ENCODE peak calls at places on chromosomes 12 and 14, in seven cellular contexts. K, D, C, P, F, G and U are unnamed samples.

GRCh38 chr12:78864483-78865296 is at the start of gene SYT1:
- DNase-seq in K (peak), D (peak), C (peak), P (peak), F (no peak), G (no peak), U (peak)

GRCh38 chr12:117096643-117097042 is 2.6 kb downstream of the TESC start:
- DNase-seq in K (no peak), D (no peak), C (peak), P (no peak), F (no peak), G (no peak), U (no peak)

GRCh38 chr12:29616664-29617409 is 119.4 kb upstream of the OVCH1 start:
- DNase-seq in K (peak), D (no peak), C (no peak), P (no peak), F (no peak), G (no peak), U (peak)

GRCh38 chr14:56057071-56057865 is 60.9 kb upstream of the PELI2 start:
- DNase-seq in K (no peak), D (no peak), C (no peak), P (no peak), F (no peak), G (no peak), U (no peak)

GRCh38 chr14:20427231-20428009 is 8.5 kb downstream of the KLHL33 start:
- DNase-seq in K (peak), D (peak), C (no peak), P (no peak), F (no peak), G (no peak), U (no peak)

GRCh38 chr14:75003250-75004027 is 718 bp downstream of the EIF2B2 start:
- DNase-seq in K (no peak), D (peak), C (no peak), P (no peak), F (no peak), G (no peak), U (no peak)

GRCh38 chr14:67485501-67486095 is 2.9 kb downstream of the TMEM229B start:
- DNase-seq in K (peak), D (peak), C (no peak), P (no peak), F (no peak), G (no peak), U (no peak)

GRCh38 chr12:95547522-95548055 is 3.7 kb downstream of the USP44 start:
- DNase-seq in K (peak), D (no peak), C (no peak), P (no peak), F (no peak), G (no peak), U (no peak)

GRCh38 chr12:114409796-114410520 is 4.0 kb upstream of the TBX5 start:
- DNase-seq in K (no peak), D (no peak), C (no peak), P (no peak), F (no peak), G (no peak), U (no peak)
- H3K4me3 ChIP-seq in K (peak), D (peak), C (peak), P (peak), F (peak), G (no peak), U (peak)

GRCh38 chr12:52518574-52519469 is 1.4 kb downstream of the KRT5 start:
- DNase-seq in K (no peak), D (no peak), C (no peak), P (no peak), F (no peak), G (no peak), U (no peak)

GRCh38 chr12:52522346-52523011 is 2.3 kb upstream of the KRT5 start:
- DNase-seq in K (peak), D (no peak), C (no peak), P (no peak), F (no peak), G (no peak), U (no peak)

GRCh38 chr12:52521581-52522266 is 1.5 kb upstream of the KRT5 start:
- DNase-seq in K (no peak), D (no peak), C (no peak), P (no peak), F (no peak), G (no peak), U (no peak)

GRCh38 chr12:52519826-52520662 is at the start of gene KRT5:
- DNase-seq in K (no peak), D (no peak), C (no peak), P (no peak), F (no peak), G (no peak), U (no peak)

GRCh38 chr12:52521175-52521574 is 981 bp upstream of the KRT5 start:
- DNase-seq in K (no peak), D (peak), C (no peak), P (no peak), F (no peak), G (no peak), U (no peak)
- H3K4me3 ChIP-seq in K (no peak), D (no peak), C (no peak), P (no peak), F (no peak), G (no peak), U (no peak)

GRCh38 chr12:28140404-28140803 is 49.9 kb upstream of the CCDC91 start:
- DNase-seq in K (no peak), D (no peak), C (no peak), P (no peak), F (no peak), G (no peak), U (no peak)
- H3K4me3 ChIP-seq in K (no peak), D (no peak), C (no peak), P (no peak), F (no peak), G (no peak), U (no peak)

GRCh38 chr12:104384141-104384880 is 72.4 kb upstream of the CHST11 start:
- DNase-seq in K (no peak), D (no peak), C (no peak), P (no peak), F (no peak), G (no peak), U (no peak)

GRCh38 chr12:104385510-104385909 is 71.2 kb upstream of the CHST11 start:
- DNase-seq in K (no peak), D (no peak), C (no peak), P (no peak), F (no peak), G (no peak), U (no peak)

GRCh38 chr12:104378427-104378826 is 74.9 kb downstream of the EID3 start:
- DNase-seq in K (no peak), D (no peak), C (no peak), P (no peak), F (no peak), G (no peak), U (no peak)

GRCh38 chr12:104377507-104377812 is 73.9 kb downstream of the EID3 start:
- DNase-seq in K (no peak), D (no peak), C (no peak), P (no peak), F (no peak), G (no peak), U (no peak)

GRCh38 chr12:104381721-104382480 is 74.8 kb upstream of the CHST11 start:
- DNase-seq in K (peak), D (peak), C (peak), P (peak), F (peak), G (peak), U (peak)
- H3K4me3 ChIP-seq in K (no peak), D (no peak), C (no peak), P (no peak), F (no peak), G (no peak), U (no peak)

GRCh38 chr14:105119410-105120025 is 49.1 kb downstream of the JAG2 start:
- DNase-seq in K (no peak), D (no peak), C (no peak), P (no peak), F (no peak), G (no peak), U (no peak)
- H3K4me3 ChIP-seq in K (no peak), D (no peak), C (no peak), P (no peak), F (no peak), G (no peak), U (no peak)

GRCh38 chr12:1972856-1973317 is 31.4 kb downstream of the DCP1B start:
- DNase-seq in K (peak), D (peak), C (no peak), P (peak), F (peak), G (no peak), U (peak)
- H3K4me3 ChIP-seq in K (no peak), D (no peak), C (no peak), P (peak), F (peak), G (no peak), U (no peak)

DNA sequence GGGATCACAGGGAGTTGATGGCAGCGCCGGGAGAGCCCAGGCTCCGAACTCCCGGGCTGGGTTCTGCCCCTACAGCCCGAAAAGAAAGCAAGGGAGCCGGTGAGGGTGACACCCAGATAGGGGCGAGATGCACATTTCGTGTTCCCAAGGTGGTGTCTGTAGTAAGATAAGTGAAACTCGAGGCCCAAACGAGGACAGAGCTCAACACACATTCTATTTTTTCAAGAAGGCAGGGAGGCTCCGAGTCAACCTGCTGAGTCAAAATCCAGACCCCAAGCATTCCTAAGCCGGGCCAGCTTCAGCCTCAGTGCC is 24.2 kb upstream of the YY1 start:
- DNase-seq in K (no peak), D (no peak), C (no peak), P (no peak), F (no peak), G (no peak), U (no peak)
- H3K4me3 ChIP-seq in K (peak), D (no peak), C (peak), P (peak), F (peak), G (no peak), U (peak)

DNA sequence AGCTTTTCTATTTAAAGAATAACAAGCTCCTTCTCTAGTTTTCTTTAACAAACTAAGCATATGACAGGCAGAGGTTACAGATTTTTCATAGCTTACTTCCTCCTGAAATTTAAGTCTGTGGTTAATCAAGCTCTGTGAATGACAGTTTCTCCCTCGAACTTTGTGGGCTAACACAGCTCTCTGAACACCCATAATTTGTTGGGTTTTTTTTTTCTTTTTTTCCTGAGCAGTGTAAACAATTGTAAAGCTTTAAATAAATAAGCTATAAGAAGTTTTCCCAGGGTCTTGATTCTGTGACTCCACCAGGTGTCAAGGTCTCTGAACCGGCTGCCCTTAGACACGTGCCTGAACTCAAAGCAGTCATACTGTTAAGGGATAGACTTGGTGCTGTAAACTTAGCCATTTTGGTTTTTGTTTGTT is 128.1 kb upstream of the AMIGO2 start:
- DNase-seq in K (no peak), D (no peak), C (no peak), P (no peak), F (no peak), G (peak), U (no peak)
- H3K4me3 ChIP-seq in K (no peak), D (no peak), C (no peak), P (no peak), F (no peak), G (no peak), U (no peak)

GRCh38 chr12:83960767-83961166 is 951.8 kb downstream of the SLC6A15 start:
- DNase-seq in K (no peak), D (no peak), C (no peak), P (no peak), F (no peak), G (no peak), U (no peak)

GRCh38 chr12:83954071-83954789 is 958.4 kb downstream of the SLC6A15 start:
- DNase-seq in K (no peak), D (no peak), C (no peak), P (no peak), F (no peak), G (no peak), U (no peak)

GRCh38 chr12:83958997-83959396 is 953.6 kb downstream of the SLC6A15 start:
- DNase-seq in K (no peak), D (no peak), C (no peak), P (no peak), F (no peak), G (no peak), U (no peak)

GRCh38 chr12:83954939-83955601 is 957.5 kb downstream of the SLC6A15 start:
- DNase-seq in K (no peak), D (peak), C (no peak), P (no peak), F (no peak), G (no peak), U (no peak)
- H3K4me3 ChIP-seq in K (no peak), D (no peak), C (no peak), P (no peak), F (no peak), G (no peak), U (no peak)

DNA sequence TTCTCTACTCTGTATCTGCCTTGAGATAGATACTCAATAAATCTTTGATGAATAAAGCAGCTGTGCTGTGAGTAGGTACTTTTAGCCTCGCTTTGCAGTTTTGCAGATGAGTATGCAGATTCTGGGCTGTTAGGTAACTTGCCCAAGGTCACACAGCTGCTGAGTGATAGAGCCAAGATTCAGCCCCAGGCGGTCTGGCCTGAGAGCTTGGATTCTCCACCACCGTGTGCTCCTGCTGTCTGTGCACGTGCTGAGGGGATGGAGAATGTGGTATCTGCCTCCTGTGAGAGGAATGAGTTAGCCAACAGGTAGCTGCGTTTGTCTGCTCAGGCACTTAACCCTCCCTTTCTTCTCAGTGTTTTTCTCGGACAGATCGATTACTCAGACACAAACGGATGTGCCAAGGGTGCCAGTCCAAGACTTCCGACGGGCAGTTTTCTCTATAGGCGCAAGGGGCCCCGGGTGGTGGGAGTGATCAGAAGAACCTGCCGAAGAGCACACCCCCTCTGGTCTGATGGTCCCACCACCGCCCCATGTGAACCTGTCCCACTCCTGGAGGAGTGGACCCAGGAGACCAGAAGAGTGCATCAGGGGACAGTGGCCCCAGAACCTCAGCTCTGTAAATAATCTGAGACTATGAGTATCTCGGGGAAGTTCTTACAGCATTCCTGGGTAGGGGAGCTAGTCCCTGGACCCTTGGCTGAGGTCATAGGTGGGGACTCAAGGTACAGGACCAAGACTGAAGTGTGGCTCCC is 6.6 kb upstream of the CSAD start:
- DNase-seq in K (no peak), D (no peak), C (no peak), P (no peak), F (no peak), G (no peak), U (no peak)
- H3K4me3 ChIP-seq in K (no peak), D (no peak), C (no peak), P (no peak), F (no peak), G (no peak), U (no peak)